ENCODE peak calls at places on chromosomes 12 and 14, in nine cellular contexts. One of them, this sample, is unnamed.

GRCh38 chr14:24337824-24338175 is 2.0 kb downstream of the RIPK3 start:
- DNase-seq in stimulated activated CD4-positive, alpha-beta T cell treated with anti-CD3 and anti-CD28 coated beads, Interleukin-12 subunit alpha, Interleukin-12 subunit beta, amount 100 ng/mL, for 48 hours: no peak
- DNase-seq in skeletal muscle cell: no peak
- DNase-seq in A549: no peak
- DNase-seq in retina: no peak
- DNase-seq in astrocyte of the spinal cord: no peak
- DNase-seq in AG10803: no peak
- DNase-seq in substantia nigra: no peak
- DNase-seq in endothelial cell: no peak
- DNase-seq in this sample: no peak

GRCh38 chr14:67240168-67240932 is 885 bp upstream of the PALS1 start:
- DNase-seq in AG10803: peak
- DNase-seq in stimulated activated CD4-positive, alpha-beta T cell treated with anti-CD3 and anti-CD28 coated beads, Interleukin-12 subunit alpha, Interleukin-12 subunit beta, amount 100 ng/mL, for 48 hours: peak
- DNase-seq in endothelial cell: peak
- DNase-seq in astrocyte of the spinal cord: peak
- DNase-seq in skeletal muscle cell: no peak
- DNase-seq in retina: no peak
- DNase-seq in substantia nigra: peak
- DNase-seq in A549: peak
- DNase-seq in this sample: peak

GRCh38 chr12:66751432-66752113 is 72.7 kb upstream of the GRIP1 start:
- DNase-seq in retina: no peak
- DNase-seq in skeletal muscle cell: no peak
- DNase-seq in stimulated activated CD4-positive, alpha-beta T cell treated with anti-CD3 and anti-CD28 coated beads, Interleukin-12 subunit alpha, Interleukin-12 subunit beta, amount 100 ng/mL, for 48 hours: no peak
- DNase-seq in endothelial cell: no peak
- DNase-seq in astrocyte of the spinal cord: no peak
- DNase-seq in AG10803: no peak
- DNase-seq in A549: no peak
- DNase-seq in substantia nigra: no peak
- DNase-seq in this sample: no peak

GRCh38 chr12:52552055-52552454 is 890 bp downstream of the KRT71 start:
- DNase-seq in skeletal muscle cell: no peak
- DNase-seq in astrocyte of the spinal cord: no peak
- DNase-seq in endothelial cell: no peak
- DNase-seq in substantia nigra: peak
- DNase-seq in A549: no peak
- DNase-seq in stimulated activated CD4-positive, alpha-beta T cell treated with anti-CD3 and anti-CD28 coated beads, Interleukin-12 subunit alpha, Interleukin-12 subunit beta, amount 100 ng/mL, for 48 hours: no peak
- DNase-seq in AG10803: no peak
- DNase-seq in retina: no peak
- DNase-seq in this sample: no peak

GRCh38 chr14:68682166-68683103 is 110.4 kb downstream of the ZFP36L1 start:
- DNase-seq in astrocyte of the spinal cord: peak
- DNase-seq in AG10803: peak
- DNase-seq in skeletal muscle cell: peak
- DNase-seq in endothelial cell: no peak
- DNase-seq in substantia nigra: no peak
- DNase-seq in A549: peak
- DNase-seq in retina: no peak
- DNase-seq in stimulated activated CD4-positive, alpha-beta T cell treated with anti-CD3 and anti-CD28 coated beads, Interleukin-12 subunit alpha, Interleukin-12 subunit beta, amount 100 ng/mL, for 48 hours: no peak
- DNase-seq in this sample: peak

GRCh38 chr12:115257791-115258190 is 573.8 kb upstream of the TBX3 start:
- DNase-seq in skeletal muscle cell: peak
- DNase-seq in retina: no peak
- DNase-seq in stimulated activated CD4-positive, alpha-beta T cell treated with anti-CD3 and anti-CD28 coated beads, Interleukin-12 subunit alpha, Interleukin-12 subunit beta, amount 100 ng/mL, for 48 hours: no peak
- DNase-seq in AG10803: peak
- DNase-seq in substantia nigra: no peak
- DNase-seq in astrocyte of the spinal cord: no peak
- DNase-seq in A549: no peak
- DNase-seq in endothelial cell: no peak
- DNase-seq in this sample: no peak

GRCh38 chr12:31224768-31225448 is 101.0 kb downstream of the SINHCAF start:
- DNase-seq in retina: no peak
- DNase-seq in AG10803: no peak
- DNase-seq in skeletal muscle cell: no peak
- DNase-seq in substantia nigra: no peak
- DNase-seq in endothelial cell: no peak
- DNase-seq in A549: no peak
- DNase-seq in astrocyte of the spinal cord: no peak
- DNase-seq in stimulated activated CD4-positive, alpha-beta T cell treated with anti-CD3 and anti-CD28 coated beads, Interleukin-12 subunit alpha, Interleukin-12 subunit beta, amount 100 ng/mL, for 48 hours: no peak
- DNase-seq in this sample: no peak

GRCh38 chr12:32577328-32577727 is 101.8 kb upstream of the DNM1L start:
- DNase-seq in A549: no peak
- DNase-seq in astrocyte of the spinal cord: no peak
- DNase-seq in endothelial cell: no peak
- DNase-seq in skeletal muscle cell: no peak
- DNase-seq in stimulated activated CD4-positive, alpha-beta T cell treated with anti-CD3 and anti-CD28 coated beads, Interleukin-12 subunit alpha, Interleukin-12 subunit beta, amount 100 ng/mL, for 48 hours: no peak
- DNase-seq in substantia nigra: no peak
- DNase-seq in retina: no peak
- DNase-seq in AG10803: no peak
- DNase-seq in this sample: no peak

GRCh38 chr12:102879144-102879763 is 37.8 kb downstream of the PAH start:
- DNase-seq in endothelial cell: peak
- DNase-seq in AG10803: peak
- DNase-seq in retina: peak
- DNase-seq in stimulated activated CD4-positive, alpha-beta T cell treated with anti-CD3 and anti-CD28 coated beads, Interleukin-12 subunit alpha, Interleukin-12 subunit beta, amount 100 ng/mL, for 48 hours: no peak
- DNase-seq in skeletal muscle cell: no peak
- DNase-seq in substantia nigra: peak
- DNase-seq in astrocyte of the spinal cord: no peak
- DNase-seq in A549: peak
- DNase-seq in this sample: no peak

GRCh38 chr12:118777550-118777949 is 203.8 kb upstream of the SRRM4 start:
- DNase-seq in retina: no peak
- DNase-seq in skeletal muscle cell: no peak
- DNase-seq in A549: no peak
- DNase-seq in astrocyte of the spinal cord: no peak
- DNase-seq in endothelial cell: no peak
- DNase-seq in stimulated activated CD4-positive, alpha-beta T cell treated with anti-CD3 and anti-CD28 coated beads, Interleukin-12 subunit alpha, Interleukin-12 subunit beta, amount 100 ng/mL, for 48 hours: no peak
- DNase-seq in AG10803: no peak
- DNase-seq in substantia nigra: no peak
- DNase-seq in this sample: no peak

GRCh38 chr12:47772738-47773061 is 338 bp upstream of the SLC48A1 start:
- DNase-seq in substantia nigra: no peak
- DNase-seq in A549: no peak
- DNase-seq in AG10803: no peak
- DNase-seq in skeletal muscle cell: no peak
- DNase-seq in endothelial cell: no peak
- DNase-seq in astrocyte of the spinal cord: no peak
- DNase-seq in stimulated activated CD4-positive, alpha-beta T cell treated with anti-CD3 and anti-CD28 coated beads, Interleukin-12 subunit alpha, Interleukin-12 subunit beta, amount 100 ng/mL, for 48 hours: no peak
- DNase-seq in retina: no peak
- DNase-seq in this sample: no peak

GRCh38 chr14:67721851-67722250 is 20.2 kb downstream of the RDH12 start:
- DNase-seq in endothelial cell: no peak
- DNase-seq in stimulated activated CD4-positive, alpha-beta T cell treated with anti-CD3 and anti-CD28 coated beads, Interleukin-12 subunit alpha, Interleukin-12 subunit beta, amount 100 ng/mL, for 48 hours: no peak
- DNase-seq in A549: no peak
- DNase-seq in skeletal muscle cell: no peak
- DNase-seq in AG10803: no peak
- DNase-seq in substantia nigra: no peak
- DNase-seq in retina: no peak
- DNase-seq in astrocyte of the spinal cord: no peak
- DNase-seq in this sample: no peak

GRCh38 chr14:61561144-61561543 is 134.2 kb upstream of the HIF1A start:
- DNase-seq in retina: peak
- DNase-seq in stimulated activated CD4-positive, alpha-beta T cell treated with anti-CD3 and anti-CD28 coated beads, Interleukin-12 subunit alpha, Interleukin-12 subunit beta, amount 100 ng/mL, for 48 hours: no peak
- DNase-seq in substantia nigra: no peak
- DNase-seq in endothelial cell: no peak
- DNase-seq in AG10803: peak
- DNase-seq in astrocyte of the spinal cord: no peak
- DNase-seq in A549: peak
- DNase-seq in skeletal muscle cell: no peak
- DNase-seq in this sample: no peak

GRCh38 chr14:62031504-62031903 is 269.3 kb downstream of the SNAPC1 start:
- DNase-seq in stimulated activated CD4-positive, alpha-beta T cell treated with anti-CD3 and anti-CD28 coated beads, Interleukin-12 subunit alpha, Interleukin-12 subunit beta, amount 100 ng/mL, for 48 hours: no peak
- DNase-seq in A549: no peak
- DNase-seq in substantia nigra: no peak
- DNase-seq in endothelial cell: no peak
- DNase-seq in AG10803: no peak
- DNase-seq in skeletal muscle cell: no peak
- DNase-seq in retina: no peak
- DNase-seq in astrocyte of the spinal cord: no peak
- DNase-seq in this sample: no peak

GRCh38 chr12:54421175-54421872 is 2.3 kb upstream of the ITGA5 start:
- DNase-seq in skeletal muscle cell: peak
- DNase-seq in endothelial cell: no peak
- DNase-seq in substantia nigra: no peak
- DNase-seq in astrocyte of the spinal cord: peak
- DNase-seq in A549: no peak
- DNase-seq in retina: no peak
- DNase-seq in stimulated activated CD4-positive, alpha-beta T cell treated with anti-CD3 and anti-CD28 coated beads, Interleukin-12 subunit alpha, Interleukin-12 subunit beta, amount 100 ng/mL, for 48 hours: no peak
- DNase-seq in AG10803: no peak
- DNase-seq in this sample: no peak

GRCh38 chr14:90201344-90201743 is 55.0 kb upstream of the PSMC1 start:
- DNase-seq in A549: no peak
- DNase-seq in retina: no peak
- DNase-seq in stimulated activated CD4-positive, alpha-beta T cell treated with anti-CD3 and anti-CD28 coated beads, Interleukin-12 subunit alpha, Interleukin-12 subunit beta, amount 100 ng/mL, for 48 hours: no peak
- DNase-seq in AG10803: no peak
- DNase-seq in substantia nigra: no peak
- DNase-seq in astrocyte of the spinal cord: no peak
- DNase-seq in skeletal muscle cell: no peak
- DNase-seq in endothelial cell: no peak
- DNase-seq in this sample: no peak

GRCh38 chr14:35121026-35121886 is 534 bp downstream of the PPP2R3C start:
- DNase-seq in substantia nigra: no peak
- DNase-seq in stimulated activated CD4-positive, alpha-beta T cell treated with anti-CD3 and anti-CD28 coated beads, Interleukin-12 subunit alpha, Interleukin-12 subunit beta, amount 100 ng/mL, for 48 hours: no peak
- DNase-seq in astrocyte of the spinal cord: no peak
- DNase-seq in retina: no peak
- DNase-seq in endothelial cell: no peak
- DNase-seq in skeletal muscle cell: no peak
- DNase-seq in A549: no peak
- DNase-seq in AG10803: peak
- DNase-seq in this sample: no peak

GRCh38 chr12:84172823-84173424 is 739.7 kb downstream of the SLC6A15 start:
- DNase-seq in endothelial cell: no peak
- DNase-seq in skeletal muscle cell: no peak
- DNase-seq in AG10803: no peak
- DNase-seq in substantia nigra: no peak
- DNase-seq in stimulated activated CD4-positive, alpha-beta T cell treated with anti-CD3 and anti-CD28 coated beads, Interleukin-12 subunit alpha, Interleukin-12 subunit beta, amount 100 ng/mL, for 48 hours: no peak
- DNase-seq in retina: no peak
- DNase-seq in astrocyte of the spinal cord: no peak
- DNase-seq in A549: no peak
- DNase-seq in this sample: no peak

GRCh38 chr12:58414398-58414871 is 473.1 kb downstream of the ATP23 start:
- DNase-seq in endothelial cell: no peak
- DNase-seq in skeletal muscle cell: peak
- DNase-seq in substantia nigra: no peak
- DNase-seq in A549: peak
- DNase-seq in retina: no peak
- DNase-seq in astrocyte of the spinal cord: peak
- DNase-seq in AG10803: peak
- DNase-seq in stimulated activated CD4-positive, alpha-beta T cell treated with anti-CD3 and anti-CD28 coated beads, Interleukin-12 subunit alpha, Interleukin-12 subunit beta, amount 100 ng/mL, for 48 hours: no peak
- DNase-seq in this sample: no peak

GRCh38 chr12:5806376-5807089 is 138.5 kb downstream of the ANO2 start:
- DNase-seq in stimulated activated CD4-positive, alpha-beta T cell treated with anti-CD3 and anti-CD28 coated beads, Interleukin-12 subunit alpha, Interleukin-12 subunit beta, amount 100 ng/mL, for 48 hours: no peak
- DNase-seq in substantia nigra: no peak
- DNase-seq in astrocyte of the spinal cord: no peak
- DNase-seq in retina: no peak
- DNase-seq in endothelial cell: no peak
- DNase-seq in A549: no peak
- DNase-seq in AG10803: peak
- DNase-seq in skeletal muscle cell: no peak
- DNase-seq in this sample: no peak

GRCh38 chr14:99463974-99464373 is 16.7 kb downstream of the SETD3 start:
- DNase-seq in astrocyte of the spinal cord: no peak
- DNase-seq in A549: no peak
- DNase-seq in stimulated activated CD4-positive, alpha-beta T cell treated with anti-CD3 and anti-CD28 coated beads, Interleukin-12 subunit alpha, Interleukin-12 subunit beta, amount 100 ng/mL, for 48 hours: no peak
- DNase-seq in endothelial cell: no peak
- DNase-seq in skeletal muscle cell: no peak
- DNase-seq in substantia nigra: no peak
- DNase-seq in AG10803: no peak
- DNase-seq in retina: no peak
- DNase-seq in this sample: no peak

GRCh38 chr14:38824691-38825090 is 278.3 kb downstream of the SEC23A start:
- DNase-seq in retina: no peak
- DNase-seq in substantia nigra: no peak
- DNase-seq in A549: no peak
- DNase-seq in astrocyte of the spinal cord: no peak
- DNase-seq in endothelial cell: no peak
- DNase-seq in AG10803: peak
- DNase-seq in skeletal muscle cell: no peak
- DNase-seq in stimulated activated CD4-positive, alpha-beta T cell treated with anti-CD3 and anti-CD28 coated beads, Interleukin-12 subunit alpha, Interleukin-12 subunit beta, amount 100 ng/mL, for 48 hours: no peak
- DNase-seq in this sample: no peak

GRCh38 chr14:71322660-71323250 is 415.5 kb downstream of the PCNX1 start:
- DNase-seq in A549: peak
- DNase-seq in retina: peak
- DNase-seq in AG10803: peak
- DNase-seq in substantia nigra: no peak
- DNase-seq in stimulated activated CD4-positive, alpha-beta T cell treated with anti-CD3 and anti-CD28 coated beads, Interleukin-12 subunit alpha, Interleukin-12 subunit beta, amount 100 ng/mL, for 48 hours: no peak
- DNase-seq in endothelial cell: no peak
- DNase-seq in astrocyte of the spinal cord: peak
- DNase-seq in skeletal muscle cell: no peak
- DNase-seq in this sample: no peak

GRCh38 chr14:67892466-67893120 is 73.0 kb downstream of the RAD51B start:
- DNase-seq in endothelial cell: no peak
- DNase-seq in substantia nigra: no peak
- DNase-seq in skeletal muscle cell: no peak
- DNase-seq in A549: no peak
- DNase-seq in stimulated activated CD4-positive, alpha-beta T cell treated with anti-CD3 and anti-CD28 coated beads, Interleukin-12 subunit alpha, Interleukin-12 subunit beta, amount 100 ng/mL, for 48 hours: no peak
- DNase-seq in retina: no peak
- DNase-seq in astrocyte of the spinal cord: no peak
- DNase-seq in AG10803: no peak
- DNase-seq in this sample: no peak

GRCh38 chr12:120119395-120119973 is 2.9 kb upstream of the RAB35 start:
- DNase-seq in AG10803: peak
- DNase-seq in A549: peak
- DNase-seq in astrocyte of the spinal cord: peak
- DNase-seq in stimulated activated CD4-positive, alpha-beta T cell treated with anti-CD3 and anti-CD28 coated beads, Interleukin-12 subunit alpha, Interleukin-12 subunit beta, amount 100 ng/mL, for 48 hours: peak
- DNase-seq in endothelial cell: no peak
- DNase-seq in skeletal muscle cell: no peak
- DNase-seq in substantia nigra: no peak
- DNase-seq in retina: no peak
- DNase-seq in this sample: no peak

GRCh38 chr12:57429473-57430116 is 1.2 kb downstream of the R3HDM2 start:
- DNase-seq in astrocyte of the spinal cord: no peak
- DNase-seq in AG10803: peak
- DNase-seq in retina: no peak
- DNase-seq in substantia nigra: no peak
- DNase-seq in endothelial cell: no peak
- DNase-seq in stimulated activated CD4-positive, alpha-beta T cell treated with anti-CD3 and anti-CD28 coated beads, Interleukin-12 subunit alpha, Interleukin-12 subunit beta, amount 100 ng/mL, for 48 hours: no peak
- DNase-seq in skeletal muscle cell: no peak
- DNase-seq in A549: peak
- DNase-seq in this sample: no peak

GRCh38 chr12:72295744-72296143 is 23.6 kb downstream of the TRHDE start:
- DNase-seq in substantia nigra: no peak
- DNase-seq in stimulated activated CD4-positive, alpha-beta T cell treated with anti-CD3 and anti-CD28 coated beads, Interleukin-12 subunit alpha, Interleukin-12 subunit beta, amount 100 ng/mL, for 48 hours: no peak
- DNase-seq in skeletal muscle cell: no peak
- DNase-seq in A549: no peak
- DNase-seq in endothelial cell: no peak
- DNase-seq in retina: no peak
- DNase-seq in astrocyte of the spinal cord: peak
- DNase-seq in AG10803: no peak
- DNase-seq in this sample: no peak

GRCh38 chr12:27620121-27620520 is 76.1 kb upstream of the REP15 start:
- DNase-seq in substantia nigra: no peak
- DNase-seq in endothelial cell: no peak
- DNase-seq in retina: no peak
- DNase-seq in skeletal muscle cell: no peak
- DNase-seq in A549: no peak
- DNase-seq in stimulated activated CD4-positive, alpha-beta T cell treated with anti-CD3 and anti-CD28 coated beads, Interleukin-12 subunit alpha, Interleukin-12 subunit beta, amount 100 ng/mL, for 48 hours: no peak
- DNase-seq in AG10803: no peak
- DNase-seq in astrocyte of the spinal cord: no peak
- DNase-seq in this sample: no peak

GRCh38 chr14:21231020-21231652 is 38.1 kb downstream of the HNRNPC start:
- DNase-seq in stimulated activated CD4-positive, alpha-beta T cell treated with anti-CD3 and anti-CD28 coated beads, Interleukin-12 subunit alpha, Interleukin-12 subunit beta, amount 100 ng/mL, for 48 hours: no peak
- DNase-seq in astrocyte of the spinal cord: no peak
- DNase-seq in substantia nigra: no peak
- DNase-seq in skeletal muscle cell: no peak
- DNase-seq in AG10803: no peak
- DNase-seq in A549: no peak
- DNase-seq in endothelial cell: no peak
- DNase-seq in retina: no peak
- DNase-seq in this sample: no peak

GRCh38 chr12:64781374-64782029 is 22.3 kb upstream of the GNS start:
- DNase-seq in endothelial cell: no peak
- DNase-seq in stimulated activated CD4-positive, alpha-beta T cell treated with anti-CD3 and anti-CD28 coated beads, Interleukin-12 subunit alpha, Interleukin-12 subunit beta, amount 100 ng/mL, for 48 hours: no peak
- DNase-seq in retina: peak
- DNase-seq in skeletal muscle cell: no peak
- DNase-seq in AG10803: no peak
- DNase-seq in A549: no peak
- DNase-seq in substantia nigra: no peak
- DNase-seq in astrocyte of the spinal cord: no peak
- DNase-seq in this sample: peak

GRCh38 chr12:131810672-131811071 is 17.5 kb upstream of the MMP17 start:
- DNase-seq in substantia nigra: no peak
- DNase-seq in skeletal muscle cell: no peak
- DNase-seq in AG10803: no peak
- DNase-seq in A549: no peak
- DNase-seq in astrocyte of the spinal cord: no peak
- DNase-seq in stimulated activated CD4-positive, alpha-beta T cell treated with anti-CD3 and anti-CD28 coated beads, Interleukin-12 subunit alpha, Interleukin-12 subunit beta, amount 100 ng/mL, for 48 hours: no peak
- DNase-seq in endothelial cell: no peak
- DNase-seq in retina: no peak
- DNase-seq in this sample: no peak